ENCODE peak calls at places on chromosomes 1 and 21, in four cellular contexts. One of them, this sample, is unnamed.

GRCh38 chr1:206725053-206725963 is 40.6 kb downstream of the MAPKAPK2 start:
- DNase-seq in ascending aorta: peak; percentile 31
- DNase-seq in choroid plexus epithelial cell: peak; percentile 72
- DNase-seq in cardiac fibroblast: peak; percentile 72
- DNase-seq in this sample: no peak

GRCh38 chr1:208131631-208132286 is 112.4 kb downstream of the PLXNA2 start:
- DNase-seq in choroid plexus epithelial cell: peak; percentile 67
- DNase-seq in ascending aorta: no peak
- DNase-seq in cardiac fibroblast: no peak
- DNase-seq in this sample: no peak

GRCh38 chr1:5648410-5649165 is 343.6 kb downstream of the NPHP4 start:
- DNase-seq in choroid plexus epithelial cell: no peak
- DNase-seq in cardiac fibroblast: no peak
- DNase-seq in ascending aorta: no peak
- DNase-seq in this sample: no peak

GRCh38 chr1:19651141-19651737 is 7.1 kb downstream of the NBL1 start:
- DNase-seq in choroid plexus epithelial cell: peak; percentile 66
- DNase-seq in ascending aorta: peak; percentile 81
- DNase-seq in cardiac fibroblast: peak; percentile 70
- DNase-seq in this sample: no peak

GRCh38 chr1:111236806-111237205 is 9.3 kb downstream of the CHI3L2 start:
- DNase-seq in choroid plexus epithelial cell: no peak
- DNase-seq in cardiac fibroblast: no peak
- DNase-seq in ascending aorta: no peak
- DNase-seq in this sample: no peak

GRCh38 chr1:3049905-3050304 is 19.1 kb upstream of the PRDM16 start:
- DNase-seq in choroid plexus epithelial cell: no peak
- DNase-seq in ascending aorta: peak; percentile 38
- DNase-seq in cardiac fibroblast: no peak
- DNase-seq in this sample: no peak

GRCh38 chr1:97906567-97907228 is 14.1 kb downstream of the DPYD start:
- DNase-seq in ascending aorta: peak; percentile 72
- DNase-seq in cardiac fibroblast: peak; percentile 92
- DNase-seq in choroid plexus epithelial cell: peak; percentile 91
- DNase-seq in this sample: peak; percentile 59

GRCh38 chr1:19799877-19800804 is at the start of gene TMCO4:
- DNase-seq in cardiac fibroblast: peak; percentile 66
- DNase-seq in ascending aorta: peak; percentile 74
- DNase-seq in choroid plexus epithelial cell: peak; percentile 88
- DNase-seq in this sample: peak; percentile 90

GRCh38 chr1:177884499-177885021 is 85.3 kb downstream of the SEC16B start:
- DNase-seq in choroid plexus epithelial cell: no peak
- DNase-seq in ascending aorta: no peak
- DNase-seq in cardiac fibroblast: no peak
- DNase-seq in this sample: no peak

GRCh38 chr1:108644984-108645383 is 15.9 kb downstream of the HENMT1 start:
- DNase-seq in ascending aorta: no peak
- DNase-seq in cardiac fibroblast: no peak
- DNase-seq in choroid plexus epithelial cell: no peak
- DNase-seq in this sample: no peak

GRCh38 chr1:25123551-25123950 is 108.8 kb downstream of the SYF2 start:
- DNase-seq in choroid plexus epithelial cell: no peak
- DNase-seq in cardiac fibroblast: no peak
- DNase-seq in ascending aorta: no peak
- DNase-seq in this sample: no peak

GRCh38 chr1:245153645-245154428 is 948 bp upstream of the KIF26B start:
- DNase-seq in cardiac fibroblast: no peak
- DNase-seq in ascending aorta: no peak
- DNase-seq in choroid plexus epithelial cell: peak; percentile 33
- DNase-seq in this sample: peak; percentile 85

GRCh38 chr1:232508161-232508661 is 121.7 kb downstream of the SIPA1L2 start:
- DNase-seq in cardiac fibroblast: no peak
- DNase-seq in choroid plexus epithelial cell: no peak
- DNase-seq in ascending aorta: no peak
- DNase-seq in this sample: no peak

GRCh38 chr1:210757677-210758076 is 376.3 kb downstream of the KCNH1 start:
- DNase-seq in cardiac fibroblast: no peak
- DNase-seq in choroid plexus epithelial cell: no peak
- DNase-seq in ascending aorta: no peak
- DNase-seq in this sample: no peak

GRCh38 chr1:27600500-27601175 is 3.3 kb downstream of the AHDC1 start:
- DNase-seq in ascending aorta: no peak
- DNase-seq in cardiac fibroblast: peak; percentile 58
- DNase-seq in choroid plexus epithelial cell: peak; percentile 53
- DNase-seq in this sample: no peak

GRCh38 chr1:37513795-37514349 is 694 bp downstream of the MEAF6 start:
- DNase-seq in ascending aorta: no peak
- DNase-seq in choroid plexus epithelial cell: peak; percentile 16
- DNase-seq in cardiac fibroblast: no peak
- DNase-seq in this sample: no peak

GRCh38 chr1:42931911-42932422 is 26.7 kb downstream of the SLC2A1 start:
- DNase-seq in ascending aorta: peak; percentile 75
- DNase-seq in choroid plexus epithelial cell: no peak
- DNase-seq in cardiac fibroblast: peak; percentile 27
- DNase-seq in this sample: peak; percentile 66

GRCh38 chr1:228647523-228648444 is 87.5 kb upstream of the RHOU start:
- DNase-seq in ascending aorta: peak; percentile 78
- DNase-seq in choroid plexus epithelial cell: peak; percentile 57
- DNase-seq in cardiac fibroblast: peak; percentile 52
- DNase-seq in this sample: peak; percentile 90

GRCh38 chr1:7640350-7640749 is 130.7 kb upstream of the VAMP3 start:
- DNase-seq in cardiac fibroblast: no peak
- DNase-seq in ascending aorta: no peak
- DNase-seq in choroid plexus epithelial cell: no peak
- DNase-seq in this sample: no peak

GRCh38 chr1:117783586-117784396 is 145.6 kb downstream of the GDAP2 start:
- DNase-seq in ascending aorta: no peak
- DNase-seq in cardiac fibroblast: no peak
- DNase-seq in choroid plexus epithelial cell: no peak
- DNase-seq in this sample: no peak

GRCh38 chr1:2274231-2274967 is 46.3 kb downstream of the SKI start:
- DNase-seq in cardiac fibroblast: no peak
- DNase-seq in ascending aorta: no peak
- DNase-seq in choroid plexus epithelial cell: no peak
- DNase-seq in this sample: no peak

GRCh38 chr1:32507021-32507420 is 32.2 kb upstream of the ZBTB8A start:
- DNase-seq in cardiac fibroblast: no peak
- DNase-seq in choroid plexus epithelial cell: no peak
- DNase-seq in ascending aorta: no peak
- DNase-seq in this sample: no peak

GRCh38 chr1:205504311-205505075 is at the start of gene CDK18:
- DNase-seq in ascending aorta: peak; percentile 90
- DNase-seq in cardiac fibroblast: peak; percentile 64
- DNase-seq in choroid plexus epithelial cell: peak; percentile 42
- DNase-seq in this sample: peak; percentile 52

GRCh38 chr1:94951509-94952208 is 24.7 kb upstream of the CNN3 start:
- DNase-seq in cardiac fibroblast: no peak
- DNase-seq in ascending aorta: no peak
- DNase-seq in choroid plexus epithelial cell: no peak
- DNase-seq in this sample: no peak

DNA sequence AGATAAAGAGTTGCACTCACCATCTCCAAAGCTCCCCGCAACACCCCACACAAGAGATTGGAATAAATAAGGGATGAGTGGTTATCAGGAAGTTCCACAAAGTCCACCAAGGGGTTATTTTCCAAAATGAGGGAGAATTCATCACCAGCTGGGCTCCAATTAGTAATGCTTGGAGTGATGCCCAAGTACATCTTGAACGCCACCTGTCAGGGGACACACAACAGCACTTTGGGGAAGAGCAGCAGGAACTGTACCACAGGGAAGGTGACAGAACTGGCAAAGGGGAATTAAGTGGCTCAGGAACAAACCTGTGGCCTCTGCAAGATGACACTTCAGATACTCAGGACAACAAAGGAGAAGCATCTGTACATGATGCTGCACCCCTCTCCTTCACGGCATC is 11.5 kb downstream of the TRAPPC3 start:
- DNase-seq in choroid plexus epithelial cell: no peak
- DNase-seq in cardiac fibroblast: no peak
- DNase-seq in ascending aorta: no peak
- DNase-seq in this sample: no peak
- H3K4me3 ChIP-seq in choroid plexus epithelial cell: no peak overlapping the region
- H3K4me3 ChIP-seq in cardiac fibroblast: no peak overlapping the region
- H3K4me3 ChIP-seq in ascending aorta: no peak overlapping the region
- H3K4me3 ChIP-seq in this sample: no peak overlapping the region

GRCh38 chr1:12127206-12127810 is 39.5 kb upstream of the TNFRSF1B start:
- DNase-seq in cardiac fibroblast: no peak
- DNase-seq in ascending aorta: no peak
- DNase-seq in choroid plexus epithelial cell: no peak
- DNase-seq in this sample: no peak

GRCh38 chr1:12128120-12128519 is 38.7 kb upstream of the TNFRSF1B start:
- DNase-seq in choroid plexus epithelial cell: no peak
- DNase-seq in cardiac fibroblast: no peak
- DNase-seq in ascending aorta: no peak
- DNase-seq in this sample: no peak

GRCh38 chr1:12129624-12130023 is 37.2 kb upstream of the TNFRSF1B start:
- DNase-seq in choroid plexus epithelial cell: peak; percentile 47
- DNase-seq in cardiac fibroblast: no peak
- DNase-seq in ascending aorta: no peak
- DNase-seq in this sample: no peak

GRCh38 chr1:12132078-12132477 is 34.7 kb upstream of the TNFRSF1B start:
- DNase-seq in cardiac fibroblast: no peak
- DNase-seq in choroid plexus epithelial cell: no peak
- DNase-seq in ascending aorta: no peak
- DNase-seq in this sample: no peak

DNA sequence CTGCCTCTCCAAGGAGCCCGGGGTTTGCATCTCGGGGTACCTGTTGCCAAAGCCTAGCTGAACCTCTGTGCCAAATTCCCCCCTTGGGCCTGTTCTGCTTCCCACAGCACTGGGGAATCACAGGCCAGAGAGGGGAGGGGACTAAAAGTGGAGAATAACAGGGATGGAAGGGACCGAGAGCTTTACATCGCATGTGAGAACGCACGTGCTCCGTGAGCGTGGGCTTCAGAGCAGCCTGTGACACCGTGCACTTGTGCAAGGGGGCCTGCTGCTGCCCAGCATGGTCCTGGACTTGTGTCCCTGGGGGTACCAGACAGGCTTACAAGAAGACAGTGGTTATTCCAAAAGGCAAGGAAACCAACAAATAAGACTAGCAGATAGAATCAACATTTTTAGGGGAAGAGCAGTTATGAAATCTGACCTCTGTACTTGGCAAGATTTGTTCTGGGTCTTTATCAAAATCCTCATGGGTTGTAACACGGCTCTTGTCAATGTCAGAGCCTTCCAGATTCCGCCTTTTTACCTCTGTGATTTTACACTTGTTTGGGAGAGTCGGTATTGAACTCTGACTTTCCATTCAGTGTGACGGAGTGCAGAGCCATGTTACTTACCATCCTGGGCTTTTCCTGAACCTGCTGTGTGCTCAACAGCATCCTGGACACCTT is 36.2 kb upstream of the TNFRSF1B start:
- DNase-seq in cardiac fibroblast: no peak
- DNase-seq in ascending aorta: no peak
- DNase-seq in choroid plexus epithelial cell: no peak
- DNase-seq in this sample: no peak
- H3K4me3 ChIP-seq in cardiac fibroblast: no peak overlapping the region
- H3K4me3 ChIP-seq in ascending aorta: no peak overlapping the region
- H3K4me3 ChIP-seq in choroid plexus epithelial cell: no peak overlapping the region
- H3K4me3 ChIP-seq in this sample: no peak overlapping the region

DNA sequence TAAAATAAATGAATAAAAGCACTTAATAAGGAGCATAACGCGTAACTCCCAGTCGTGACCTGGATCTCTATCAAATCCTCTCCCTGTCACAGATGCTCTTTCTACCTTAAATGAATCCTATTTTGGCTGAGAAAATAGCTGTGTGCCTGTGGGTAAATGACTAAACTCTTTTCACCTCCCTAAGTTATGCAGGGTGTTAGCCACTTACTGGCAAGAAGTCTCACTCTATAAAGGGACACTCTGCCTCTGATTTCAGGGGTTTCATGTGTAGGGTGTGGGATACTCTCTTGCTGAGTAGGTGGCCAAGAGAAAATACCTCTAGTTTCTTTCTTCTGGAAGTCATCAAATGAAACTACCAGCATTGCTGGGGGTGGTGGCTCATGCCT is 24.3 kb upstream of the PPP1R15B start:
- DNase-seq in choroid plexus epithelial cell: no peak
- DNase-seq in cardiac fibroblast: no peak
- DNase-seq in ascending aorta: no peak
- DNase-seq in this sample: no peak
- H3K4me3 ChIP-seq in choroid plexus epithelial cell: no peak overlapping the region
- H3K4me3 ChIP-seq in cardiac fibroblast: no peak overlapping the region
- H3K4me3 ChIP-seq in ascending aorta: no peak overlapping the region
- H3K4me3 ChIP-seq in this sample: no peak overlapping the region

DNA sequence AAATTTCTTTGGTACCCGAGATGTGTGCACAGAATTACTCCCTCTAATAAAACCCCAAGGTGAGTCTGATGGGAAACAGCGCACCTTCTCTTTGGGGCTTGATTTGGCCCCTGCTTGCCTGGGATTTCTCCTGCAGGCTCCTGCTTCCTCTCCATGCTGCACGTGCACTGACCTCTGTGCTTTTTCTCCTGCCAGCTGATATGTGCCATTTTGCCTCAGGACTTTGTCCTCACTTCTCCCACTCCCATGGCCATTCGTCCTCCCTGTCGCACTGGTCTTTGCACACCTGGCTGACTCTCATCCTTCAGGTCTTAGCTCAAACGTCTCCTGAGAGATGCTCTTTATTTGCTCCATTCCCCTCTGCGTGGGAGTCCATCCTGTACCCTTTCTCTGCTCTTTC is 1.2 kb downstream of the CBR1 start:
- DNase-seq in cardiac fibroblast: no peak
- DNase-seq in choroid plexus epithelial cell: no peak
- DNase-seq in ascending aorta: no peak
- DNase-seq in this sample: no peak
- H3K4me3 ChIP-seq in cardiac fibroblast: no peak overlapping the region
- H3K4me3 ChIP-seq in choroid plexus epithelial cell: no peak overlapping the region
- H3K4me3 ChIP-seq in ascending aorta: peak overlapping the region; percentile 83
- H3K4me3 ChIP-seq in this sample: no peak overlapping the region

GRCh38 chr1:47361380-47361779 is 27.8 kb downstream of the CMPK1 start:
- DNase-seq in ascending aorta: no peak
- DNase-seq in choroid plexus epithelial cell: no peak
- DNase-seq in cardiac fibroblast: no peak
- DNase-seq in this sample: no peak
- H3K4me3 ChIP-seq in ascending aorta: no peak overlapping the region
- H3K4me3 ChIP-seq in choroid plexus epithelial cell: no peak overlapping the region
- H3K4me3 ChIP-seq in cardiac fibroblast: no peak overlapping the region
- H3K4me3 ChIP-seq in this sample: no peak overlapping the region

DNA sequence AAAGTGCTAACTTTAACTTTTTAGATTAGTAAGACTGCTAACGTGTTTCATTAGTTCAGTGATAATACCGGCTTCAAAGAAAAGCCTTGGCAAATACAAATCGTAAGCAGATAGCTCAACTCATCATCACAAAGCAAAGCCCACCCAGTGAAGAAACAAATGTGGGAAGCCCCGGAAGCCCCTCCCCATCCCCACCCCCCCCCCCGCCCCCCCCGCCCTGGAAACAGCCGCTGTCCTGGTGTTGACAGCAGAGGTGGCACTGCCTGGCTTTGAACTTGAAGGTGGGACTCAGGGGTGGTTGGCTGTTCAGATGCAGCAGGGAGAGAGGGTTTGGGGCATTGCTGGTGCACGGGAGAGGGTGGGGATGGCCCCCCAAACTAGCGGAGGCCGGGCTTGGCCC is 14.1 kb downstream of the PDXK start:
- DNase-seq in choroid plexus epithelial cell: no peak
- DNase-seq in ascending aorta: no peak
- DNase-seq in cardiac fibroblast: no peak
- DNase-seq in this sample: no peak
- H3K4me3 ChIP-seq in choroid plexus epithelial cell: no peak overlapping the region
- H3K4me3 ChIP-seq in ascending aorta: no peak overlapping the region
- H3K4me3 ChIP-seq in cardiac fibroblast: no peak overlapping the region
- H3K4me3 ChIP-seq in this sample: no peak overlapping the region

GRCh38 chr1:225653463-225654276 is 747 bp upstream of the ENAH start:
- DNase-seq in choroid plexus epithelial cell: peak; percentile 78
- DNase-seq in ascending aorta: peak; percentile 93
- DNase-seq in cardiac fibroblast: peak; percentile 78
- DNase-seq in this sample: peak; percentile 95
- H3K4me3 ChIP-seq in choroid plexus epithelial cell: peak overlapping the region; percentile 87
- H3K4me3 ChIP-seq in ascending aorta: peak overlapping the region; percentile 58
- H3K4me3 ChIP-seq in cardiac fibroblast: peak overlapping the region; percentile 66
- H3K4me3 ChIP-seq in this sample: peak overlapping the region; percentile 90